ENCODE peak calls at places on chromosomes 16 and 17, in seven cellular contexts. E is Kasumi-1; W is stimulated activated CD4-positive, alpha-beta T cell treated with anti-CD3 and anti-CD28 coated beads, Interleukin-15, amount 100 ng/mL, for 48 hours; T is GDM1; J is T-helper 1 cell; Z is foreskin keratinocyte; C is ELR. H is an unnamed sample.

GRCh38 chr17:2393184-2393953 is 7.5 kb downstream of the MNT start:
- DNase-seq in E (peak), W (peak), T (peak), J (peak), Z (no peak), C (peak), H (peak)

GRCh38 chr17:43719578-43719977 is 39.0 kb downstream of the SOST start:
- DNase-seq in E (peak), W (no peak), T (peak), J (no peak), Z (no peak), C (no peak), H (no peak)

GRCh38 chr17:35747540-35748017 is 5.5 kb downstream of the GAS2L2 start:
- DNase-seq in E (peak), W (peak), T (peak), J (peak), Z (no peak), C (peak), H (peak)

GRCh38 chr16:5386989-5387388 is 289.4 kb upstream of the EEF2KMT start:
- DNase-seq in E (no peak), W (no peak), T (no peak), J (no peak), Z (no peak), C (no peak), H (no peak)

GRCh38 chr17:46925185-46925858 is 2.4 kb downstream of the GOSR2 start:
- DNase-seq in E (no peak), W (no peak), T (no peak), J (no peak), Z (no peak), C (no peak), H (no peak)

GRCh38 chr17:30415491-30415890 is 36.8 kb downstream of the CPD start:
- DNase-seq in E (no peak), W (no peak), T (no peak), J (no peak), Z (no peak), C (peak), H (no peak)

GRCh38 chr17:55728361-55728760 is 5.7 kb upstream of the TMEM100 start:
- DNase-seq in E (no peak), W (no peak), T (no peak), J (no peak), Z (no peak), C (no peak), H (no peak)

GRCh38 chr17:57861737-57862409 is 12.0 kb upstream of the MRPS23 start:
- DNase-seq in E (no peak), W (no peak), T (no peak), J (no peak), Z (no peak), C (peak), H (no peak)

GRCh38 chr17:75131278-75132017 is at the start of gene NT5C:
- DNase-seq in E (peak), W (peak), T (peak), J (peak), Z (no peak), C (peak), H (peak)